ENCODE peak calls at places on chromosomes 4 and X, in five cellular contexts. N, S, E, I and Q are unnamed samples.

GRCh38 chrX:75158054-75158453 is 2.0 kb upstream of the ABCB7 start:
- DNase-seq in N (no peak), S (no peak), E (no peak), I (no peak), Q (no peak)

GRCh38 chr4:109977854-109978501 is 65.3 kb downstream of the EGF start:
- DNase-seq in N (no peak), S (no peak), E (no peak), I (no peak), Q (no peak)

GRCh38 chr4:4677825-4678522 is 136.1 kb upstream of the STX18 start:
- DNase-seq in N (no peak), S (no peak), E (no peak), I (no peak), Q (no peak)

GRCh38 chr4:2482693-2483092 is 13.8 kb downstream of the RNF4 start:
- DNase-seq in N (no peak), S (no peak), E (no peak), I (peak), Q (peak)

GRCh38 chrX:65392284-65392683 is 142.3 kb downstream of the LAS1L start:
- DNase-seq in N (no peak), S (no peak), E (no peak), I (no peak), Q (no peak)

GRCh38 chr4:76950052-76950845 is 697 bp downstream of the SEPTIN11 start:
- DNase-seq in N (peak), S (no peak), E (peak), I (peak), Q (no peak)

GRCh38 chr4:164252286-164252685 is 501.6 kb upstream of the SMIM31 start:
- DNase-seq in N (no peak), S (no peak), E (no peak), I (no peak), Q (no peak)

GRCh38 chr4:36385951-36386561 is 104.6 kb downstream of the DTHD1 start:
- DNase-seq in N (no peak), S (no peak), E (no peak), I (no peak), Q (no peak)

GRCh38 chrX:150361777-150362351 is 1.3 kb upstream of the MAMLD1 start:
- DNase-seq in N (no peak), S (no peak), E (no peak), I (peak), Q (no peak)

GRCh38 chr4:3413675-3414420 is 27.9 kb upstream of the HGFAC start:
- DNase-seq in N (peak), S (no peak), E (no peak), I (peak), Q (no peak)

GRCh38 chr4:15917297-15917696 is 21.2 kb downstream of the FGFBP1 start:
- DNase-seq in N (no peak), S (no peak), E (no peak), I (no peak), Q (no peak)

GRCh38 chrX:136166221-136166855 is 19.0 kb downstream of the FHL1 start:
- DNase-seq in N (no peak), S (no peak), E (no peak), I (no peak), Q (no peak)

GRCh38 chr4:142352682-142353081 is 493.4 kb downstream of the INPP4B start:
- DNase-seq in N (no peak), S (no peak), E (no peak), I (no peak), Q (no peak)

GRCh38 chr4:25358515-25359275 is 18.4 kb upstream of the ANAPC4 start:
- DNase-seq in N (no peak), S (no peak), E (peak), I (no peak), Q (no peak)

GRCh38 chr4:86089924-86090323 is 269.9 kb downstream of the MAPK10 start:
- DNase-seq in N (no peak), S (no peak), E (no peak), I (no peak), Q (no peak)

GRCh38 chr4:76209876-76210275 is 3.7 kb downstream of the SCARB2 start:
- DNase-seq in N (no peak), S (no peak), E (no peak), I (no peak), Q (no peak)

GRCh38 chr4:168844261-168845039 is 165.6 kb downstream of the CBR4 start:
- DNase-seq in N (no peak), S (no peak), E (no peak), I (no peak), Q (no peak)

GRCh38 chr4:2767046-2767704 is 11.0 kb upstream of the TNIP2 start:
- DNase-seq in N (no peak), S (no peak), E (no peak), I (no peak), Q (no peak)

GRCh38 chrX:11791090-11791489 is 33.1 kb downstream of the MSL3 start:
- DNase-seq in N (no peak), S (no peak), E (no peak), I (no peak), Q (no peak)

GRCh38 chr4:86256086-86256485 is 103.8 kb downstream of the MAPK10 start:
- DNase-seq in N (no peak), S (no peak), E (no peak), I (no peak), Q (no peak)

GRCh38 chr4:80197601-80198444 is 520 bp downstream of the PRDM8 start:
- DNase-seq in N (no peak), S (no peak), E (no peak), I (no peak), Q (no peak)

GRCh38 chrX:114798902-114799301 is 215.0 kb downstream of the HTR2C start:
- DNase-seq in N (no peak), S (no peak), E (no peak), I (no peak), Q (no peak)

DNA sequence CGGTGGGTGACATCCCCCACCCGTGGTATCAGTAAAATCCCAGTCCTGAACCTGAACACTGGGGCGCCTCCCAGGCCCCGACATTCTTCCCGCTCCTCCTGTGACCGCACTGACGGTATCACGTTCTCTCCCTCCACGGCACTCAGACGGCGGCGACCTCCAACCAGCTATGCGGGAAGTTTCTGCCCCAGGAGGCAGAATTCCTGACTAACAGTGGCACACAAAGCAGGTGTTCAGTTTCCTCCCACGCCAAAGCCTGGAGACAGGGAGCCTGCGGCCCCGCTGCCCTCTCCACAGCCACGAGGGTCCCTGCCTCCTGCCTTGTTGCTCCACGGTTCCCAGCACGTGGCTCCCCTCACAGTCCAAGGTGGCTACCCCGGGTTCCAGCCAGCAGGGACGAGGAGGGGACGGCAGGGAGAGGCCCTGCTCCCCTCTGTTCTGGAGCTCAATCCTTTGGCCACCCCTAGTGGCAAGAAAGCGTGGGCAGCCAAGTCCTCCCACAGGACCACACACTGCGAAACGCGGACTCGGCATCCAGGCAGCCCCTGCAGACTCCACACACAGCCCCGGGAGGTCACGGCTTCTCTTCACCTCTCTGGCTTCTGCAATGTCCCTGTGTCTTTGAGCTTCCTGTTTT is 15.2 kb downstream of the CTBP1 start:
- DNase-seq in N (no peak), S (no peak), E (no peak), I (peak), Q (no peak)
- TF ChIP-seq CTCF in N (peak), S (peak), E (no peak), I (peak), Q (no peak)

DNA sequence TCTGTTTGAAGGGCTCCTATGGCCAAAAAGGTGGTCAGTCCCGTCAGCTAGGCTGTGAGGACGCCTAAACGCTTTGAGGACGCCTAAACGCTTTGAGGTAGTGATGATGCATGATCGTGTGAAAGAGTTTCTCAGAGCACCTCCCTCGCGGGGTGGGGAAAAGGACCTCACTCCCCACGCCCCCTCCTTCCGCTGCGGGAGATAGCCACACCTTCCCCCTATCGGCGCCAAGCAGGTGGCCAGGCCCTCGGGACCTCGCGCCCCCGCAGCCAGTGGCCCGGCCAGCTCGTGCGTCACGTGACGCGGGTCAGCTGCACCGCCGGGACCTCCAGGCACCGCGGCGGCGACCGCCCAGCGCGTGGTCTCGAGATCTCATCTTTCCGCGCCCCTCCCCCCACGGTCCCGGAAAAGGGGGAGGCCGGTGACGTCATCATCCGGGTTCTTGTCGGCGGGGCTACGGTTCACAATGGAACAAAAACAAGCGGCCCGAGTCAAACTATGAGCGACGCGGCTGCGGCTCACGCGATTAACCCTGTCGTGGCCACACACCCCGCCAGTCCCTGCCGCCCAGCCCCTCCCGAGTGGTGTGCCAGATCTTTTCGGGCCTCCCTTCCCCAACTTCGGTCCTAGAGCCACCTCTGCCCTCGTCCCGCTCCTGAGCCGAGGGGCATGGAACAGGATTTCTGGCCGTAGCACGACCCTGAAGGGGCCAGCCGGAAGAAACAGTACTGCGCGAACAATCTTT is 713 bp upstream of the USP9X start:
- DNase-seq in N (peak), S (peak), E (peak), I (peak), Q (peak)
- TF ChIP-seq POLR2A in N (peak), S (no peak), E (peak), I (peak), Q (peak)

DNA sequence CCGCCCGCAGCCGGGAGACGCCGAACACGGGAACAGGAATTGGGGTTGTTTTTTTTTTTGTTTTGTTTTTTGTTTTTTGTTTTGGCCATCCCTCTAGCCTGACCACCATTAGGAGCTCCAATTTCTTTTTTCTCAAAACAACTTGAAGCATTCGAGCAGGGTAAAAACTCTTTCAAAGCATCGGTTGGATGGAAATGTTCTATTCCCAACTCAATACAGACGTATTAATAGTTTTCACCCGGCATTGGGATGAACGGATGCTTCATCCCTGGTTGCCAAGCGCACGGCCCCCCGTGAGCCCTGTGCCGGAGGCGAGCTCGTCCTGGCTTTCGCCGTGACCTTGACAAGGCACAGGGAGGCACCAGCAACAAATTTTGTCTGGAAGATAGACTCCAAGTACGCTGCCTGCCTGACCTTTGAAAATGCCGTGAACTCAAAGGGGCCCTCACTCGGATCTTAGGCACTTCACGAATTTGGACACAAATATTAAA is 352 bp upstream of the MAP3K15 start:
- DNase-seq in N (no peak), S (no peak), E (no peak), I (no peak), Q (no peak)
- TF ChIP-seq CTCF in N (no peak), S (no peak), E (no peak), I (no peak), Q (no peak)

DNA sequence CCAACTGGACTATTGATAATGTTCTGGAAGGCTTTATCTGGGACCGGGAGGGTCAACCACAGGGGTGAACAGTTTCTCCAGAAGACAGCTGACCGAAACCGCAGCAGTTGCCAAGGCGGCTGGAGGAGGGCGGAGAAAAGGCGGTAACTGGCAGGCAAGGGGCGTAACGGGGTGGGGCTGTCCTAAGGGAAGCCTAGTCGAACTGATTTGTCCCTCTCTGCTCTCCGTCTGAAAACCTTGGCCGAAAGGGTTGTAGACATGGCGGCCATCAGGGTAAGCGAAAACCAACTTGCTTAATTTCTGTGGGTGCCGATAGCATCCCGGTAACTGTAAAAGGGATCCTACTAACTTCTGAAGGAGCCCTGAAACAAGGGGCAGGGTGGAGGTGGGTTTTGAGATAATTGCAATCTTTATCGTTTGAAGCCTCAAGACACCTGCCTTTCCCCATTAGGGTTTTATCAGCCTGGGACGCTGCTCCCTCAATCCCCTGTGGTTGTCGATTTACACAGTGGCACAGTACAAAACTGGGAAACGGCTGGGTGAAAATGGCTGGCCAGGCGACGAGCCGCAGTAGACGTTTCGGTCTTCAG is at the start of gene APOOL:
- DNase-seq in N (peak), S (peak), E (peak), I (peak), Q (peak)
- TF ChIP-seq POLR2A in N (no peak), S (no peak), E (no peak), I (no peak), Q (no peak)

GRCh38 chr4:176792348-176793059 is at the start of gene VEGFC:
- DNase-seq in N (no peak), S (no peak), E (peak), I (peak), Q (peak)
- TF ChIP-seq CTCF in N (no peak), S (no peak), E (no peak), I (no peak), Q (no peak)

GRCh38 chrX:143669395-143669794 is 33.5 kb upstream of the SLITRK4 start:
- DNase-seq in N (no peak), S (no peak), E (no peak), I (no peak), Q (no peak)
- TF ChIP-seq POLR2A in N (no peak), S (no peak), E (no peak), I (no peak), Q (no peak)

DNA sequence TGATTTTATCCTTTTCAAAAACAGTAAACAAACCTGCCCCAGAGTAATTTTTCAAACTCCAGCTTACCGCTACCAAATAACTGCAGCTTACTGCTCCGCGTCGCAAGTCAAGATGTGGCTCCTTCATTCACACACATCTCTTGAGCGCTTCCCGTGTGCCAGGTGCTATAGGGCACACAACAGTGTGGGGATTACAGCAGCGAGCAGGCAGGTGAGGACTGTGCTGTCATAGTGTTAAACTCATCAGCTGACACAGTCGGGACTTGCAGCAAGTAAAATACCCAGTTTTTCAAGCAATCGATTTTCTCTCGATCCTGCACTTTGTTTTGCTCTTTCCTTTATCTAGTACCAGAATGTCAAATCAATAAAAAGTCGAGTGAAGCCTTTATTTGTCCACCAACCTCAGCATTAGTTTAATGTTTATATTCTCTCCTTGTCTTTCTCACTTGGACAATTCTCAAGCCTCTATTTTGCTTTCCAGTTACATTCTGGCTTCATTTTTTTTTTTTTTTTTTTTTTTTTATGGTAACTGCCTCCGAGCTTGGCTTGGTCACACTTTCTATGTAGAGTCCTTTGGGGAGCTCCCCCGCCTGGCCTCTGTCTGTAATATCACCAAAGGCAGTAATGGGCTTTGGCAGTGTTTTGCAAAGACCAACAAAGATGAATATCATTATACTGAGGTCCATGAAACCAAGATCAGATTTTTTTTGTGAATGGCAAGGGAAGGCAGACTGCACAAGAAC is 8.3 kb upstream of the ASB5 start:
- DNase-seq in N (no peak), S (no peak), E (peak), I (peak), Q (peak)
- TF ChIP-seq CTCF in N (peak), S (peak), E (no peak), I (no peak), Q (peak)